ENCODE peak calls at places on chromosomes 6 and 20, in six cellular contexts. T is IMR-90; C is bronchial epithelial cell; H is H7; Q is lower lobe of right lung; L is effector memory CD4-positive, alpha-beta T cell. E is an unnamed sample. For H3K27me3, the result is how much of the 10 kb centered on the place peaks cover.

GRCh38 chr6:35737413-35738211 is 780 bp downstream of the ARMC12 start:
- DNase-seq in Q (no peak), H (peak), C (peak), T (peak), L (no peak), E (peak)

GRCh38 chr20:35503841-35504460 is 25.5 kb downstream of the C20orf173 start:
- DNase-seq in C (no peak), H (no peak), Q (no peak), T (no peak), L (no peak), E (no peak)

GRCh38 chr6:144064402-144064830 is 31.0 kb downstream of the SF3B5 start:
- DNase-seq in H (peak), C (no peak), L (peak), Q (peak), T (no peak), E (no peak)

GRCh38 chr6:66628917-66629316 is 921.9 kb upstream of the EYS start:
- DNase-seq in C (no peak), L (no peak), T (no peak), H (no peak), Q (no peak), E (no peak)

GRCh38 chr6:83514877-83515466 is 2.6 kb downstream of the PRSS35 start:
- DNase-seq in L (no peak), C (peak), T (peak), H (peak), Q (no peak), E (peak)

GRCh38 chr6:29216528-29216927 is 45.8 kb downstream of the OR2J2 start:
- DNase-seq in H (no peak), T (no peak), C (no peak), Q (no peak), L (no peak), E (peak)

GRCh38 chr20:23255658-23256385 is 94.8 kb upstream of the NXT1 start:
- DNase-seq in Q (no peak), T (peak), H (peak), L (no peak), C (no peak), E (no peak)

GRCh38 chr20:4449977-4450715 is 271.6 kb upstream of the PRND start:
- DNase-seq in C (peak), L (no peak), H (no peak), Q (no peak), T (peak), E (peak)

GRCh38 chr20:25308671-25309394 is 60.9 kb downstream of the PYGB start:
- DNase-seq in T (peak), Q (peak), L (no peak), H (no peak), C (no peak), E (no peak)

GRCh38 chr6:153210083-153210482 is 79.0 kb upstream of the RGS17 start:
- DNase-seq in L (no peak), T (peak), H (no peak), Q (no peak), C (no peak), E (no peak)

GRCh38 chr20:2042400-2042799 is 48.5 kb upstream of the PDYN start:
- DNase-seq in T (peak), C (peak), Q (no peak), L (no peak), H (no peak), E (no peak)

GRCh38 chr20:38109025-38109541 is 56.0 kb downstream of the TGM2 start:
- DNase-seq in Q (no peak), C (no peak), H (no peak), L (no peak), T (peak), E (no peak)

GRCh38 chr20:19735446-19735845 is 22.6 kb upstream of the RIN2 start:
- DNase-seq in H (no peak), T (peak), C (peak), Q (no peak), L (no peak), E (no peak)

GRCh38 chr6:136956590-136957573 is 34.8 kb downstream of the SLC35D3 start:
- DNase-seq in H (peak), Q (no peak), C (no peak), T (no peak), L (no peak), E (no peak)

GRCh38 chr6:41778895-41779294 is 805 bp downstream of the FRS3 start:
- DNase-seq in Q (no peak), H (no peak), C (no peak), L (no peak), T (no peak), E (no peak)

GRCh38 chr6:7894272-7895124 is 16.1 kb downstream of the TXNDC5 start:
- DNase-seq in L (no peak), H (no peak), Q (no peak), C (no peak), T (no peak), E (no peak)

GRCh38 chr20:61976275-61976649 is 89.4 kb downstream of the TAF4 start:
- DNase-seq in C (no peak), L (no peak), H (peak), Q (no peak), T (no peak), E (no peak)

GRCh38 chr6:157943249-157943963 is 38.3 kb upstream of the SYNJ2 start:
- DNase-seq in Q (no peak), C (no peak), L (no peak), H (peak), T (no peak), E (no peak)

GRCh38 chr6:32114853-32115252 is 5.7 kb upstream of the TNXB start:
- DNase-seq in L (no peak), C (no peak), T (peak), Q (no peak), H (no peak), E (peak)

GRCh38 chr6:139778688-139779087 is 404.2 kb upstream of the CITED2 start:
- DNase-seq in Q (no peak), C (peak), T (peak), L (no peak), H (no peak), E (no peak)

GRCh38 chr6:161748535-161749386 is 474.9 kb upstream of the AGPAT4 start:
- DNase-seq in H (peak), C (no peak), T (no peak), L (no peak), Q (no peak), E (no peak)

GRCh38 chr20:8424010-8424409 is 291.9 kb downstream of the PLCB1 start:
- DNase-seq in Q (no peak), H (no peak), T (peak), L (no peak), C (no peak), E (no peak)

GRCh38 chr6:166553563-166554271 is 32.8 kb downstream of the RAMACL start:
- DNase-seq in C (peak), L (no peak), T (peak), Q (no peak), H (no peak), E (no peak)

GRCh38 chr6:72464246-72464645 is 157.6 kb upstream of the KCNQ5 start:
- DNase-seq in C (no peak), Q (no peak), H (no peak), L (no peak), T (peak), E (no peak)

GRCh38 chr20:62392621-62393164 is 5.8 kb downstream of the RPS21 start:
- DNase-seq in L (no peak), H (no peak), Q (no peak), C (no peak), T (no peak), E (no peak)

GRCh38 chr20:46293084-46293483 is 15.2 kb downstream of the CDH22 start:
- DNase-seq in T (peak), L (no peak), H (peak), Q (no peak), C (peak), E (peak)

GRCh38 chr20:44098256-44098630 is 88.7 kb downstream of the JPH2 start:
- DNase-seq in L (no peak), T (no peak), C (no peak), H (no peak), Q (no peak), E (no peak)

GRCh38 chr6:80638222-80639055 is 532.0 kb downstream of the BCKDHB start:
- DNase-seq in Q (peak), H (no peak), C (peak), T (peak), L (no peak), E (peak)

GRCh38 chr6:162773996-162774395 is 46.2 kb downstream of the PACRG start:
- DNase-seq in L (no peak), H (no peak), Q (no peak), C (no peak), T (no peak), E (no peak)
- H3K27me3 ChIP-seq in L (under half), H (under half), Q (under half), C (under half), T (under half), E (under half)

GRCh38 chr6:10401632-10402223 is 13.1 kb downstream of the TFAP2A start:
- DNase-seq in C (peak), Q (no peak), H (no peak), L (no peak), T (no peak), E (no peak)
- H3K27me3 ChIP-seq in C (under half), Q (half or more), H (half or more), L (under half), T (under half), E (under half)

GRCh38 chr6:70282906-70283461 is 19.9 kb downstream of the COL9A1 start:
- DNase-seq in C (no peak), Q (no peak), H (peak), T (no peak), L (no peak), E (no peak)
- H3K27me3 ChIP-seq in C (under half), Q (under half), H (under half), T (under half), L (under half), E (under half)

DNA sequence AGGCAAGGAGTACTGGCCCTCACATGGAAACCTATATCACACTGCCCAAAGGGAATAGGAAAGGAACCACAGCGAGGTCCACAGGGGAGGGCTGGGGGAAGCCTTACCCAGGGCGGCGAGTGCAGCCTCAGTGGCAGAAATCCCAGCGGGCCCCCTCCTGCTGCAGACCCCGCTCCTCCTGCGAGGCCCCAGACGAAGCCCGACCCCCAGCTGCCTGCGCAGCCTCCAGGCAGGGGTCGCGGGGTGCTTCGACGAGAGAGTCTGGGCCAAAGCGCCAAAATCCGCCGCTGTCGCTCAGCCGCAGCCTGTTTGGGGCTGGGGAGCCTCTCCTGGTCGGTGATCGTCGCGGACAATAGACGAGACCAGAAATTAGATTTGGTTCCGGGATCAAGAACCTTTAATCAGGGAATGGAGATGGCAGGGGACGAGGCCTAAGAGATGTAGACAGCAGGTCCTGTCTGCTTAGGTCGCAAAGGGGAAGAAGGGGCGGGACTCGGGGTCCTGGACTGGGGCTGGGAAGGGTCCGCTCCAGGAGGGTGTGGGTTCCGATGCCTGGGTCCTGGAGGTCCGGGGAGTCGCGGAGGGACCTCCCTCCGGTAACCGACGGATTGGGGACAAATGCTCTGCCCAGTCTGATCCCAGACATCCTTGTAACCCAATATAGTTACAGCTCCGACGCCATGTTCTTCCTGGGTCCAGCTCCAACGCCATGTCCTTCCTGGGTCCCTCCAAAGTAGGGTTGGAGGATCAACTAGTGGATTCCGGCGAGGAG is 36.4 kb upstream of the HLA-E start:
- DNase-seq in T (no peak), H (no peak), C (no peak), L (no peak), Q (no peak), E (no peak)
- H3K27me3 ChIP-seq in T (half or more), H (under half), C (half or more), L (under half), Q (half or more), E (under half)

DNA sequence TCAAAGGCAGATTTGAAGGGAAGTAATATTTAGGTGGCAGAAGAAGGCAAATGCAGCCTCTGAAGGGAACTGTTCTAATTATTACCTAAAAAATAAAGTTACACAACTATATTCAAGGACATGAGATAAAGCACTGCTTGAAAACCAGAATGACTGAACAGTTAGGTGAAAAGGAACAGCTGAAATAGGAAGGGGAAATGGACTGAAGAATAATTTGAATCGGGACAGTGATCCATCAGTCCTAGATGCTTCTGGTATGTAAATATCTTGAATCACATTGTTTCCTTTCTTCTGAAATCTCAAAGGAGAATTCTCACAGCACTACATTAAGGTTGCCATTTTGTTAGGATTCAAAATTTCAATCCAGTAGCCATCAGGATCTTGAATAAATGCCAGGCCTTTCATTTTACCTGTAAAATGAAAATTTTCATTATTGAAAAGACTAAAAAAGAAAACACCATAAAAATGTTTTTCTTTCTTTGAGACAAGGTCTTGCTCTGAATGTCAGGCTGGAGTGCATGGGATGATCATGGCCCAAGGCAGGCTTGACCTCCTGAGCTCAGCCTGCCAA is 25.9 kb downstream of the GLO1 start:
- DNase-seq in C (no peak), Q (no peak), H (no peak), T (no peak), L (no peak), E (no peak)
- H3K27me3 ChIP-seq in C (under half), Q (under half), H (under half), T (under half), L (under half), E (under half)

GRCh38 chr6:127516676-127517273 is 2.4 kb downstream of the MTCL3 start:
- DNase-seq in C (peak), L (no peak), H (peak), Q (no peak), T (peak), E (no peak)

GRCh38 chr6:127518710-127519468 is at the start of gene MTCL3:
- DNase-seq in H (peak), L (no peak), T (peak), Q (no peak), C (peak), E (no peak)

GRCh38 chr6:127517698-127518097 is 1.4 kb downstream of the MTCL3 start:
- DNase-seq in H (no peak), C (no peak), Q (no peak), L (no peak), T (no peak), E (no peak)

GRCh38 chr6:127519469-127519785 is 292 bp upstream of the MTCL3 start:
- DNase-seq in C (no peak), T (no peak), H (no peak), L (no peak), Q (no peak), E (no peak)

DNA sequence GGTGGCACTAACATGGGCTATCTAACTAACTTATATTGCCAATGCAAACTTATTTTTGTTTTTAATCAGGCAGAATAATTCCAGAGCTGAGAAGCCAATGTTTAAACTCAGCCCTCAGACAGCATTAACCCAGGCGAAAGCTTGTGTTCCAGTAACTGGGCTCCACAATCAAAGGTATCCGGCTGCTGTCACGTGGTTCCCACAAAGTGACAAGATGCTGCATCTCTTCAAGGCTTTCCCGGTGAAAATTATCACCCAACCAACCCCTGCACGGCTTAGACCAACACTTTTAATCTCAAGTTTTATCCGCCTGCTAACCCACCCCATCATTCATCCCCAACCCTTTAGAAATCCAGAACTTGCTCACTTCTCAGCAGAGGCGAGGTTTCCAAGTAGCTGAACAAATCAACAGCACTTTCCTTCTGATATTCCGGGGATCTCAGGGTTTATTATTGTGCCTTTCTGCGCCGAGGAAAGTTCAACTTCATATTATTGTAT is 874 bp downstream of the MTCL3 start:
- DNase-seq in H (peak), L (no peak), C (no peak), T (no peak), Q (no peak), E (no peak)
- H3K27me3 ChIP-seq in H (under half), L (under half), C (under half), T (under half), Q (under half), E (under half)